ENCODE peak calls at places on chromosomes 4 and X, in seven cellular contexts. W is H1; T is activated CD8-positive, alpha-beta T cell treated with anti-CD3 and anti-CD28 coated beads, Interleukin-2, amount 10 ng/mL, durations not matched to agents 7 days and 5 days; D is lower lobe of right lung; S is COR-L47; E is stimulated activated CD4-positive, alpha-beta T cell treated with anti-CD3 and anti-CD28 coated beads, Interleukin-4, amount 100 ng/mL, for 24 hours; R is ELR. P is an unnamed sample.

GRCh38 chr4:24266951-24267577 is 317.3 kb downstream of the DHX15 start:
- DNase-seq in S (no peak), D (no peak), R (no peak), E (no peak), T (no peak), W (no peak), P (no peak)

GRCh38 chr4:3340038-3340702 is 47.3 kb downstream of the RGS12 start:
- DNase-seq in D (no peak), R (no peak), S (no peak), E (no peak), T (no peak), W (no peak), P (no peak)

GRCh38 chr4:4585012-4585670 is 43.3 kb upstream of the STX18 start:
- DNase-seq in R (peak), S (no peak), D (no peak), W (no peak), E (no peak), T (no peak), P (no peak)

GRCh38 chrX:1521459-1521956 is 15.5 kb downstream of the P2RY8 start:
- DNase-seq in D (no peak), E (peak), R (no peak), W (peak), T (peak), S (no peak), P (no peak)

GRCh38 chrX:427812-428725 is 41.4 kb upstream of the PPP2R3B start:
- DNase-seq in E (peak), R (peak), S (no peak), T (no peak), D (peak), W (peak), P (no peak)

GRCh38 chr4:182254381-182254780 is 11.2 kb downstream of the TENM3 start:
- DNase-seq in R (no peak), E (no peak), S (no peak), T (no peak), D (no peak), W (no peak), P (no peak)

GRCh38 chr4:178316211-178316610 is 874.0 kb upstream of the AGA start:
- DNase-seq in D (no peak), R (no peak), S (no peak), T (no peak), E (no peak), W (no peak), P (no peak)

GRCh38 chr4:185357220-185357619 is 38.5 kb downstream of the LRP2BP start:
- DNase-seq in E (no peak), W (no peak), S (no peak), T (no peak), D (no peak), R (no peak), P (no peak)

GRCh38 chr4:124879195-124879594 is 166.7 kb upstream of the ANKRD50 start:
- DNase-seq in S (no peak), W (no peak), E (no peak), T (no peak), R (no peak), D (no peak), P (no peak)

GRCh38 chr4:128379860-128380259 is 92.2 kb upstream of the PGRMC2 start:
- DNase-seq in R (peak), E (no peak), S (peak), T (peak), W (peak), D (peak), P (peak)

GRCh38 chrX:132957211-132958085 is 981 bp downstream of the HS6ST2 start:
- DNase-seq in R (no peak), E (no peak), T (no peak), S (no peak), D (no peak), W (peak), P (no peak)

GRCh38 chr4:67437974-67438713 is 107.2 kb downstream of the CENPC start:
- DNase-seq in E (no peak), W (no peak), T (no peak), R (peak), D (no peak), S (no peak), P (no peak)